ENCODE peak calls at places on chromosome 20, in five cellular contexts. One of them, this sample, is unnamed.

GRCh38 chr20:64029293-64030117 is 6.5 kb upstream of the C20orf204 start:
- DNase-seq in fibroblast of mammary gland: peak
- DNase-seq in GM18507: no peak
- DNase-seq in NCI-H1694 treated with DMSO at 0.1 percent for 48 hours: no peak
- DNase-seq in M059J: no peak
- DNase-seq in this sample: no peak

GRCh38 chr20:62782893-62783278 is 13.4 kb upstream of the MRGBP start:
- DNase-seq in fibroblast of mammary gland: no peak
- DNase-seq in M059J: no peak
- DNase-seq in NCI-H1694 treated with DMSO at 0.1 percent for 48 hours: no peak
- DNase-seq in GM18507: no peak
- DNase-seq in this sample: no peak

GRCh38 chr20:63151554-63152321 is 64.2 kb downstream of the YTHDF1 start:
- DNase-seq in fibroblast of mammary gland: peak
- DNase-seq in GM18507: no peak
- DNase-seq in NCI-H1694 treated with DMSO at 0.1 percent for 48 hours: no peak
- DNase-seq in M059J: peak
- DNase-seq in this sample: no peak

GRCh38 chr20:36219671-36220220 is 16.5 kb upstream of the AAR2 start:
- DNase-seq in GM18507: no peak
- DNase-seq in NCI-H1694 treated with DMSO at 0.1 percent for 48 hours: no peak
- DNase-seq in fibroblast of mammary gland: no peak
- DNase-seq in M059J: no peak
- DNase-seq in this sample: no peak

GRCh38 chr20:44990425-44990824 is 24.1 kb downstream of the STK4 start:
- DNase-seq in NCI-H1694 treated with DMSO at 0.1 percent for 48 hours: no peak
- DNase-seq in GM18507: no peak
- DNase-seq in fibroblast of mammary gland: peak
- DNase-seq in M059J: peak
- DNase-seq in this sample: no peak

GRCh38 chr20:57560554-57561355 is at the start of gene PCK1:
- DNase-seq in M059J: peak
- DNase-seq in GM18507: no peak
- DNase-seq in fibroblast of mammary gland: peak
- DNase-seq in NCI-H1694 treated with DMSO at 0.1 percent for 48 hours: no peak
- DNase-seq in this sample: no peak

GRCh38 chr20:47129306-47129705 is 227.2 kb downstream of the ZMYND8 start:
- DNase-seq in M059J: no peak
- DNase-seq in NCI-H1694 treated with DMSO at 0.1 percent for 48 hours: no peak
- DNase-seq in fibroblast of mammary gland: no peak
- DNase-seq in GM18507: no peak
- DNase-seq in this sample: no peak

GRCh38 chr20:53693265-53693871 is 99.7 kb upstream of the ZNF217 start:
- DNase-seq in fibroblast of mammary gland: no peak
- DNase-seq in GM18507: no peak
- DNase-seq in NCI-H1694 treated with DMSO at 0.1 percent for 48 hours: no peak
- DNase-seq in M059J: no peak
- DNase-seq in this sample: no peak

GRCh38 chr20:50577175-50578018 is 67.2 kb downstream of the PTPN1 start:
- DNase-seq in GM18507: no peak
- DNase-seq in NCI-H1694 treated with DMSO at 0.1 percent for 48 hours: peak
- DNase-seq in fibroblast of mammary gland: no peak
- DNase-seq in M059J: no peak
- DNase-seq in this sample: no peak

GRCh38 chr20:1891263-1892121 is 3.7 kb upstream of the SIRPA start:
- DNase-seq in NCI-H1694 treated with DMSO at 0.1 percent for 48 hours: no peak
- DNase-seq in M059J: no peak
- DNase-seq in fibroblast of mammary gland: no peak
- DNase-seq in GM18507: no peak
- DNase-seq in this sample: peak